ENCODE peak calls at places on chromosomes 4 and X, in nine cellular contexts. U is GM23338, I is thyroid gland, T is cardiac muscle cell, Z is thoracic aorta, J is WERI-Rb-1, W is PC-3, M is aorta, P is Karpas-422. N is an unnamed sample.

GRCh38 chr4:175823015-175823741 is 11.1 kb upstream of the GPM6A start:
- DNase-seq in P (no peak), T (no peak), U (no peak), I (no peak), M (no peak), Z (no peak), J (no peak), W (no peak), N (no peak)

GRCh38 chrX:110414679-110415439 is 56.2 kb downstream of the RTL9 start:
- DNase-seq in J (no peak), U (no peak), I (no peak), T (no peak), M (no peak), P (no peak), W (peak), Z (no peak), N (peak)

GRCh38 chr4:183455431-183456145 is 11.2 kb downstream of the CDKN2AIP start:
- DNase-seq in Z (no peak), J (no peak), W (no peak), I (no peak), T (no peak), P (no peak), M (no peak), U (no peak), N (no peak)

GRCh38 chrX:63012574-63012973 is 338.6 kb downstream of the SPIN4 start:
- DNase-seq in I (no peak), P (peak), T (no peak), J (no peak), U (no peak), M (no peak), Z (no peak), W (peak), N (no peak)

GRCh38 chr4:25913056-25913850 is 767 bp upstream of the SMIM20 start:
- DNase-seq in I (peak), P (peak), U (peak), M (peak), W (no peak), T (no peak), Z (no peak), J (peak), N (no peak)

GRCh38 chrX:98962996-98963395 is 1447.1 kb downstream of the PCDH19 start:
- DNase-seq in Z (no peak), T (no peak), P (no peak), I (no peak), J (no peak), W (no peak), M (no peak), U (peak), N (no peak)

GRCh38 chrX:129115104-129115503 is 408.2 kb downstream of the SMARCA1 start:
- DNase-seq in J (peak), W (peak), Z (no peak), P (peak), T (peak), U (peak), I (peak), M (no peak), N (no peak)

GRCh38 chrX:110086162-110086915 is 83.4 kb downstream of the TMEM164 start:
- DNase-seq in W (peak), T (no peak), I (no peak), U (no peak), M (no peak), J (no peak), Z (no peak), P (no peak), N (no peak)

GRCh38 chr4:6177587-6178197 is 22.7 kb downstream of the JAKMIP1 start:
- DNase-seq in M (no peak), W (no peak), Z (no peak), T (no peak), I (no peak), J (peak), P (peak), U (peak), N (no peak)

GRCh38 chrX:139639253-139639652 is 68.7 kb downstream of the MCF2 start:
- DNase-seq in U (no peak), I (no peak), Z (no peak), J (no peak), W (no peak), P (no peak), M (peak), T (no peak), N (no peak)

GRCh38 chrX:116436358-116436816 is at the start of gene SLC6A14:
- DNase-seq in Z (no peak), P (no peak), W (peak), I (peak), T (no peak), M (no peak), U (no peak), J (no peak), N (no peak)

GRCh38 chr4:38723726-38724506 is 58.9 kb downstream of the TLR10 start:
- DNase-seq in P (no peak), M (no peak), I (no peak), Z (no peak), W (no peak), U (no peak), T (no peak), J (no peak), N (no peak)

GRCh38 chr4:164509951-164510350 is 244.0 kb upstream of the SMIM31 start:
- DNase-seq in W (peak), J (no peak), T (no peak), M (no peak), P (no peak), Z (no peak), U (no peak), I (no peak), N (no peak)

GRCh38 chr4:64581422-64581821 is 172.2 kb upstream of the TECRL start:
- DNase-seq in Z (no peak), P (no peak), I (no peak), J (no peak), M (no peak), W (peak), U (no peak), T (no peak), N (no peak)

GRCh38 chrX:154732421-154733071 is 18.3 kb downstream of the GAB3 start:
- DNase-seq in P (no peak), Z (no peak), M (no peak), J (no peak), U (no peak), T (no peak), W (peak), I (no peak), N (no peak)

GRCh38 chrX:143017272-143017671 is 8.5 kb upstream of the SPANXN4 start:
- DNase-seq in J (no peak), T (no peak), I (no peak), M (no peak), Z (no peak), U (no peak), P (no peak), W (no peak), N (no peak)

GRCh38 chr4:59597536-59598232 is 1602.4 kb upstream of the ADGRL3 start:
- DNase-seq in I (no peak), Z (no peak), T (no peak), W (no peak), P (no peak), J (no peak), U (no peak), M (no peak), N (no peak)

GRCh38 chr4:74456056-74456744 is 11.3 kb downstream of the AREG start:
- DNase-seq in M (no peak), I (no peak), P (no peak), Z (no peak), T (no peak), J (no peak), U (no peak), W (peak), N (no peak)

GRCh38 chr4:156575430-156576073 is 396.0 kb downstream of the PDGFC start:
- DNase-seq in M (peak), W (peak), T (no peak), Z (no peak), I (no peak), U (peak), P (peak), J (no peak), N (no peak)

GRCh38 chrX:132092439-132093065 is 35.3 kb downstream of the FRMD7 start:
- DNase-seq in U (peak), I (peak), W (peak), Z (peak), T (peak), M (peak), J (peak), P (peak), N (no peak)

GRCh38 chr4:8079031-8079885 is 79.4 kb downstream of the ABLIM2 start:
- DNase-seq in W (no peak), M (no peak), J (no peak), U (no peak), T (peak), Z (no peak), I (no peak), P (no peak), N (no peak)

GRCh38 chr4:111689214-111689613 is 456.0 kb upstream of the FAM241A start:
- DNase-seq in J (no peak), P (no peak), U (no peak), Z (no peak), M (no peak), T (no peak), W (no peak), I (peak), N (no peak)

GRCh38 chr4:72997409-72997808 is 72.1 kb downstream of the COX18 start:
- DNase-seq in P (no peak), Z (no peak), T (no peak), J (no peak), U (no peak), M (no peak), W (peak), I (peak), N (no peak)

GRCh38 chrX:65463550-65463949 is 71.0 kb downstream of the LAS1L start:
- DNase-seq in P (no peak), Z (no peak), T (peak), W (no peak), J (no peak), M (no peak), I (no peak), U (peak), N (no peak)

GRCh38 chrX:124086411-124086810 is 124.9 kb downstream of the STAG2 start:
- DNase-seq in J (no peak), Z (no peak), T (no peak), P (no peak), I (no peak), U (no peak), M (no peak), W (no peak), N (no peak)

GRCh38 chrX:123171781-123172180 is 12.3 kb upstream of the GRIA3 start:
- DNase-seq in W (no peak), I (no peak), U (no peak), M (no peak), T (no peak), P (no peak), Z (no peak), J (no peak), N (no peak)

GRCh38 chr4:118918388-118918787 is 29.7 kb downstream of the SYNPO2 start:
- DNase-seq in P (no peak), U (no peak), Z (no peak), J (no peak), W (peak), I (no peak), T (no peak), M (no peak), N (no peak)

GRCh38 chr4:42478509-42478908 is 81.2 kb downstream of the SHISA3 start:
- DNase-seq in Z (no peak), I (no peak), T (no peak), M (no peak), P (no peak), W (no peak), U (no peak), J (no peak), N (no peak)

GRCh38 chr4:104649631-104650030 is 154.9 kb upstream of the CXXC4 start:
- DNase-seq in T (no peak), W (no peak), M (no peak), P (no peak), Z (no peak), J (no peak), I (no peak), U (no peak), N (no peak)

GRCh38 chr4:179485781-179486180 is 2043.5 kb upstream of the AGA start:
- DNase-seq in Z (no peak), J (no peak), M (no peak), U (no peak), P (no peak), I (no peak), W (no peak), T (no peak), N (no peak)

GRCh38 chr4:145709843-145710242 is 29.9 kb downstream of the C4orf51 start:
- DNase-seq in T (no peak), Z (no peak), J (no peak), I (no peak), W (peak), P (no peak), M (no peak), U (no peak), N (no peak)

GRCh38 chrX:39438603-39439602 is 637.6 kb downstream of the MID1IP1 start:
- DNase-seq in P (no peak), Z (no peak), M (no peak), I (no peak), W (no peak), J (peak), U (peak), T (no peak), N (no peak)

GRCh38 chr4:183507928-183508327 is 3.1 kb downstream of the ING2 start:
- DNase-seq in Z (no peak), I (no peak), W (no peak), J (no peak), P (no peak), M (no peak), U (no peak), T (peak), N (no peak)

GRCh38 chrX:71578253-71579135 is at the start of gene GCNA:
- DNase-seq in P (peak), W (no peak), Z (no peak), T (no peak), J (no peak), I (no peak), U (no peak), M (no peak), N (no peak)

DNA sequence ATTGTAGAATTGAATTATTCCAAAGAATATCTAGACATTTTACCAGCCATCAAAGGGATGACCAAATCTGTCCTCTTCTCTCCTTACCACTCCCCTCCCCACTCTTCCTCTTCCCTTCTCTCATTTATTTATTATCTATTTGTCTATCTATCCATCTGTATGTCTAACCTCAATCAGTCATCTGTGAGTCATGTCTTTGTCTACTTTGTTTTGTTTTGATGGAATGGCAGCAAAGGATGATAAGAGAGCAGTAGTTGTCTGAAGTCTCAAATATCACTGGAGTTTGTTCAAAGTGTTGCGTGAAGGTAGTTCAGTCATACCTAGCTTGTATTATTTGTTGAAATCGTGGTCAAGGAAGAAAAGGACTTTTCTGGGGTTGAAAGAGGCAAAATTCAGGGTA is 34.7 kb upstream of the PGRMC2 start:
- DNase-seq in J (no peak), U (no peak), I (no peak), M (no peak), T (no peak), P (no peak), Z (no peak), W (peak), N (no peak)
- H3K27ac ChIP-seq in J (no peak), U (no peak), I (no peak), M (no peak), T (no peak), P (no peak), Z (no peak), W (peak), N (no peak)

DNA sequence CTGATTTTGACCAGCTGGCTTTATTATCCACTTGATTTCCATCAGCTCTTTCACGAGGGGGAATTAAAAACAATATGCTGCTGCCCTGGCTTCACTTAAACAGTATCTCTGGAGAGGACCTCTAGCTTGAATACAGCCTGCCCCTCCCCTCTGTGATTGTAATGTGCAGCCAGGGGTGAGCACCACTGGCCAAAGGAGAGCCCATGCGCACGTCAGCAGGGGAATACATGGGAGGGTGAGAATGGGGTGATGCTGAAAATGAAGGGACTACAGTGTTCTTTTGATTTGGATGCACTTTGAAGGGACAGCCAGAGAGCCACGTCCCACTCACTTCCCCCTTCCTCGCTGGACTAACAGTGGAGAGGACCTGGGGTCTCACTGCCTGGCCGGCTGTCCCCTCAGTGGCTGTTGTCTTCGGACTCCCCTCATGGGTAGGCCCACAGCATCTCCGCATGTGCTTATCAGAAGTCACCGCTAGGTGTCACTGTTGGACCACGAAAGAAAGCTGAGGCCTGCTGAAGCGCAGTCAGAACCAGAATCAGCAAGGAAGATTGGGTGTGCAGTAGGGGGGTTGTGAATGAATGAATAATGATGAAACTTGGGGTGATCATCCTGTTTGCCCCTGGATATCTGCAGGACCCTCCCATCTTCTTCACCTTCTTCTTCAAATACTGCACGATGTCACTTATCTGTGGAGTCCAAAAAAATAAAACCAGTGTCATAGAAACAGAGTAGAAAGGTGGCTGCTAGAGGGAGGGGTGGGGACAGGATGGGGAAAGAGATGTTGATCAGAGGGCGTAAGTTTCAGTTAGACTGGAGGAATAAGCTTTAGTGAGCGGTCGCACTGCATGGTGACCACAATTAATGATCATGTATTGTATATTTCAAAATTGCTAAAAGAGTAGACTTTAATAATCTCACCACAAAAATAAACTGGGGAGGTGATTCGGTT is 32.8 kb downstream of the CLCN4 start:
- DNase-seq in M (peak), I (peak), Z (peak), P (peak), J (peak), T (peak), U (peak), W (peak), N (no peak)
- H3K27ac ChIP-seq in M (no peak), I (no peak), Z (no peak), P (no peak), J (peak), T (no peak), U (no peak), W (peak), N (no peak)

DNA sequence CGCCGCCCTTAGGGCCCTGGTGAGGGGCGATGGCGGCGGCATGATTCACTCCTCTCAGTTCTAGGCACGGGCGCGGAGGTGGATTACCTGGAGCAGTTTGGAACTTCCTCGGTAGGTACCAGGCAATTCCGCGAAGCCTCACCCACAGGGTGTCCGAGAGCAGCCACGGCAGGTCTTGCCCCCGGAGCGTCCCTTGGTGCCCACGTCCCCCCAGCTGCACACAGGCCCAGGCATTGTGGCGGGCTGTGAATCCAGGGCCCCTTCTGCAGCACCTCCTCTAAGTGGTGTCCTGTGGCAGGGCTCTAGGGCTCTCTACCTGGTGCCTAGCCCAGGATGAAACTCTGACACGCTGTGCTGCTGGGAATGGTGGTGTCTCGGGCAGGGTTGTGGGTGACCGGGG is 13.9 kb downstream of the TACC3 start:
- DNase-seq in M (no peak), U (no peak), T (no peak), Z (no peak), W (no peak), I (no peak), J (no peak), P (no peak), N (no peak)
- H3K27ac ChIP-seq in M (no peak), U (no peak), T (no peak), Z (no peak), W (no peak), I (no peak), J (no peak), P (no peak), N (no peak)

GRCh38 chr4:78525559-78525958 is 26.0 kb upstream of the ANXA3 start:
- DNase-seq in Z (no peak), I (peak), J (no peak), T (no peak), M (no peak), W (no peak), P (no peak), U (no peak), N (no peak)
- H3K27ac ChIP-seq in Z (no peak), I (peak), J (no peak), T (no peak), M (no peak), W (no peak), P (no peak), U (no peak), N (no peak)

DNA sequence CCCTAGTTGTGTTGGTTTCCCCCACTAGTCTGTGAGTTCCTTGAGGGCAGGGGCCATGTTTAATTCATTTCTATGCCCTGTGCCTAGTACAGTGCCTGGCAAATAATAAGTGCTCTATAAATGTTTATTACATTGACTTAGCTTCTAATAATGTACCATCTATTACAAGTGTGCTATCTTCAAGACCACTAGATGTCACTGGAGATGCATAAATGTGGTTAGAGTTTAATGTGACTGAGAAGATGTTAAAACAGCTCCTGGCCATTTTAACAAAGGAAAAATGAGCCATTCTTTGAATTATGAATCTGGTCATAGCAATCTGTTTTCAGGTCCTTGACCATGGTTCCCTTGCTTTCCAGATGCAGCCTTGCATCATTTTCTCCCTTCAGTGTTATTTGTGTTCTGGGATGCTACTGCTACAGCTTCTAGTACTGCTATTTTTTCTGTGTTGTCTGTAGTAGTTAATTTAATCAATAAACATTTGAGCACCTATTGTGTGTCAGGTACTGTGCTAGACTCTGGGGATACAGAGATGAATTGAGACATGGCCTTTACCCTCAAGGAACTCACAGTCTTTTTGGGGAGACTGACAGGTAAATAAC is 43.2 kb downstream of the SLC9A6 start:
- DNase-seq in W (peak), P (peak), M (no peak), T (peak), I (no peak), U (peak), J (no peak), Z (no peak), N (no peak)
- H3K27ac ChIP-seq in W (no peak), P (no peak), M (no peak), T (no peak), I (peak), U (no peak), J (no peak), Z (peak), N (peak)

GRCh38 chr4:81214518-81215218 is 354 bp downstream of the PRKG2 start:
- DNase-seq in I (no peak), P (no peak), M (no peak), Z (no peak), W (no peak), J (peak), T (peak), U (peak), N (no peak)
- H3K27ac ChIP-seq in I (no peak), P (no peak), M (no peak), Z (no peak), W (no peak), J (no peak), T (no peak), U (no peak), N (no peak)

GRCh38 chr4:153082322-153083301 is 121.6 kb upstream of the TRIM2 start:
- DNase-seq in I (no peak), U (no peak), J (no peak), P (peak), T (no peak), M (no peak), W (no peak), Z (no peak), N (no peak)
- H3K27ac ChIP-seq in I (no peak), U (no peak), J (peak), P (no peak), T (no peak), M (no peak), W (no peak), Z (no peak), N (no peak)

N was measured in coronary artery.